ENCODE peak calls at places on chromosomes 12 and 14, in nine cellular contexts. L is A549, Q is suprapubic skin, O is ovary, S is stomach, X is H1, Y is tibial nerve, G is HepG2, I is sigmoid colon. P is an unnamed sample.

GRCh38 chr14:44785096-44785495 is 176.7 kb downstream of the KLHL28 start:
- DNase-seq in O (no peak), Q (no peak), L (no peak), S (no peak), G (no peak), Y (no peak), I (no peak), X (no peak), P (no peak)

GRCh38 chr12:118633071-118633470 is 256.7 kb downstream of the SUDS3 start:
- DNase-seq in G (no peak), X (no peak), L (no peak), I (no peak), Y (no peak), Q (no peak), S (no peak), O (no peak), P (no peak)

GRCh38 chr14:83347874-83348273 is 1814.2 kb upstream of the SEL1L start:
- DNase-seq in S (no peak), G (no peak), I (no peak), X (no peak), L (no peak), Y (no peak), O (no peak), Q (no peak), P (no peak)

GRCh38 chr12:92735131-92735721 is 32.4 kb downstream of the PLEKHG7 start:
- DNase-seq in Q (no peak), X (no peak), Y (no peak), G (no peak), S (no peak), L (peak; percentile 26), O (peak; percentile 24), I (no peak), P (peak; percentile 60)

GRCh38 chr12:19055589-19055988 is 73.9 kb upstream of the PLEKHA5 start:
- DNase-seq in Y (no peak), S (no peak), Q (no peak), O (no peak), I (no peak), L (no peak), G (no peak), X (no peak), P (no peak)

GRCh38 chr12:122304924-122305323 is 38.6 kb upstream of the VPS33A start:
- DNase-seq in Y (no peak), S (no peak), O (no peak), L (no peak), G (no peak), I (no peak), Q (no peak), X (no peak), P (no peak)

GRCh38 chr12:78778339-78778738 is 86.2 kb upstream of the SYT1 start:
- DNase-seq in S (no peak), I (no peak), O (no peak), L (no peak), G (no peak), X (no peak), Q (no peak), Y (no peak), P (no peak)

GRCh38 chr14:101947577-101947903 is 16.8 kb upstream of the DYNC1H1 start:
- DNase-seq in O (no peak), L (no peak), X (no peak), I (no peak), G (no peak), S (no peak), Y (no peak), Q (no peak), P (no peak)

GRCh38 chr14:22556990-22557623 is 31.9 kb downstream of the DAD1 start:
- DNase-seq in O (peak; percentile 84), Y (peak; percentile 53), X (peak; percentile 97), Q (peak; percentile 90), S (peak; percentile 85), L (peak; percentile 77), G (peak; percentile 74), I (peak; percentile 90), P (no peak)

GRCh38 chr12:53122961-53123468 is 19.7 kb downstream of the SOAT2 start:
- DNase-seq in Y (no peak), L (peak; percentile 33), O (no peak), I (no peak), Q (no peak), X (peak; percentile 35), S (no peak), G (no peak), P (no peak)

GRCh38 chr12:58309806-58310205 is 368.4 kb downstream of the ATP23 start:
- DNase-seq in S (no peak), I (no peak), X (no peak), L (no peak), Q (no peak), G (no peak), Y (no peak), O (no peak), P (no peak)

GRCh38 chr12:120628919-120629318 is 11.5 kb upstream of the CABP1 start:
- DNase-seq in Y (no peak), L (peak; percentile 41), I (no peak), G (peak; percentile 29), X (peak; percentile 64), S (peak; percentile 32), Q (no peak), O (no peak), P (no peak)

GRCh38 chr14:59306775-59307174 is 118.3 kb downstream of the DAAM1 start:
- DNase-seq in I (no peak), G (no peak), O (no peak), X (no peak), L (peak; percentile 28), S (no peak), Y (no peak), Q (no peak), P (no peak)

DNA sequence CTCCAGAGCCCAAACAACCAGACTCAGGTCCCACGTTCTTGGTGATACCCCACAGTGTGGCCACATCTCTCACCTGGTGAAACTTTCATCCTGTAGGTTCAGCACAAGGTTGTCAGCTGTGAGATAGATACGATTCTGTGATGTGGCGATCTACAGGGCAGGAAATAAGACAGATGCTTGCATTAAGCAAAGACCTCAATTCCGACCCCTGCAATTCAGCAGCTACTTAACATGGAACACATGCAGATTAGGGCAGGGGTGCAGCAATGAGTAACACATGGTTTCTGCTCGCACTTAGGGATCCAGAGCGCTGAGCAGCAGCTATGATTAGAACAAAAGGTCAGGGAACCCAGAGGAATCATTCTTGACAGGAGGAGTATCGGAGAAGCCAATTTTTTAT is 4.1 kb downstream of the PHB2 start:
- DNase-seq in Y (no peak), X (no peak), I (no peak), O (no peak), S (no peak), G (no peak), L (no peak), Q (no peak), P (no peak)
- H3K4me1 ChIP-seq in Y (peaks cover 62% of the 10 kb centered on the region), X (peaks cover 28% of the 10 kb centered on the region), I (peaks cover 49% of the 10 kb centered on the region), O (peaks cover 9% of the 10 kb centered on the region), S (peaks cover 79% of the 10 kb centered on the region), G (peaks cover 51% of the 10 kb centered on the region), L (peaks cover 44% of the 10 kb centered on the region), Q (peaks cover 72% of the 10 kb centered on the region), P (peaks cover 61% of the 10 kb centered on the region)

DNA sequence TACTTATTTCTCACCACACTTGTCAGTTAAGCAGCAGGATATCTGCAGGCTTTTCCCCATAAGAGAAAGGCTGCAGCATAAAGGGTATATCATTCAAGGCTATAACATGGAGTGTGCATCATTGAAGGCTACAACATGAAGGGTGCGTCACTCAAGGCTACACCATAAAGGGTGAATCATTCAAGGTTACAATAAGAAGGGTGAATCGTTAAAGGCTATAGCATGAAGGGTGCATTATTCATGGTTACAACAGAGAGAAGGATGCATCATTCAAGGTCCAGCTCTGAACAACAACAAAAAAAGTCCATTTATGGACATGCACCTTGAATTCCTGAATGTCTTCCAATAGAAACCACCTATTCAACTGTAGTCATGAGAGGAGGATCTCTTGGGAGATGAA is 32.8 kb upstream of the LUM start:
- DNase-seq in Y (no peak), X (no peak), I (no peak), S (no peak), L (no peak), Q (no peak), O (no peak), G (no peak), P (no peak)
- TF ChIP-seq EP300 in Y (no peak), X (no peak), I (no peak), S (no peak), L (no peak), Q (no peak), O (no peak), G (no peak), P (no peak)

DNA sequence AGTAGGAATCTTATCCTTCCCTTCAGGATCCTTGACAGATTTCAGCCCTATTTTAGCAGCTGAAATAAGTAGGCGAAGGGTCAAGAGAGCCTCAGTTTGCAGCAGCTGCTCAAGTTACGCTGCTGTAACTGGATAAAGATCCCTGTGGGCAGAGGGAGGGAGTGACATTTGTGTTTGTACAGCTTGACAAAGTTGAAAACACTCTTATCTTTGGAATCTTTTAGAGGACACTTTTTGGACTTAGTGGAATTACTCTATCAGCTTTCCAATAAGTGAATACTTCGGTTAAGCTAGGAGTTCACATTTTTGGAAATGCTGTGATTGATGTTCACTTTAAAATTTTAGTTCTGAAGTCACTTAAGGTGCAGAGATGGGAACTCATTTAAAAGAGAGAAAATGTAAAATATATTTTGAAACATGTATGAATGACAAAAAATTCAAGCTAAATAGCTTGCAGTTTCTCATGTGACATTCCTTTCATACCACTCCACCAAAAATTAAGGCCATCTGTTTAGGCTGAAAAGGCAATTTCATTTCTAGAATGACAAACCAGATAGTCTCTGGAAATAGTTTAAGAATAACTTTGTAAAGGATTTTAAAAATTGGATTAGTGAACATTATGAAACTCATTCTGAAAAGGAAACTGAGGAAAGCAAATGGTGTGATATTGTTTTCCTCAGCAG is 55.2 kb downstream of the SLC38A4 start:
- DNase-seq in X (no peak), L (no peak), O (no peak), I (no peak), Y (no peak), S (no peak), Q (no peak), G (peak; percentile 78), P (no peak)
- H3K27ac ChIP-seq in X (no peak overlapping the region), L (no peak overlapping the region), O (no peak overlapping the region), I (no peak overlapping the region), Y (peak overlapping the region; percentile 78), S (no peak overlapping the region), Q (peak overlapping the region; percentile 18), G (peak overlapping the region; percentile 64), P (no peak overlapping the region)

GRCh38 chr12:126930234-126930633 is 1336.7 kb upstream of the TMEM132C start:
- DNase-seq in O (no peak), G (no peak), X (no peak), Q (no peak), L (no peak), S (no peak), I (no peak), Y (no peak), P (no peak)

GRCh38 chr12:126932156-126932555 is 1334.8 kb upstream of the TMEM132C start:
- DNase-seq in G (no peak), Y (no peak), I (no peak), X (no peak), Q (no peak), O (no peak), S (no peak), L (no peak), P (no peak)

GRCh38 chr12:126937431-126937830 is 1329.5 kb upstream of the TMEM132C start:
- DNase-seq in I (no peak), L (no peak), S (no peak), Y (no peak), Q (no peak), G (no peak), X (no peak), O (no peak), P (no peak)

GRCh38 chr12:126936181-126936851 is 1330.7 kb upstream of the TMEM132C start:
- DNase-seq in S (no peak), I (peak; percentile 87), O (no peak), Q (no peak), Y (no peak), G (no peak), X (no peak), L (peak; percentile 39), P (peak; percentile 89)

GRCh38 chr12:126935435-126935834 is 1331.5 kb upstream of the TMEM132C start:
- DNase-seq in O (no peak), G (no peak), L (no peak), X (no peak), I (no peak), S (no peak), Y (no peak), Q (no peak), P (no peak)
- H3K4me1 ChIP-seq in O (no peaks in the 10 kb centered on the region), G (no peaks in the 10 kb centered on the region), L (peaks cover 6% of the 10 kb centered on the region), X (no peaks in the 10 kb centered on the region), I (peaks cover 4% of the 10 kb centered on the region), S (no peaks in the 10 kb centered on the region), Y (no peaks in the 10 kb centered on the region), Q (no peaks in the 10 kb centered on the region), P (no peaks in the 10 kb centered on the region)